ENCODE peak calls at places on chromosomes 11 and 22, in seven cellular contexts. M is Caco-2, W is HepG2, R is heart right ventricle, U is ovary, B is spleen, Q is upper lobe of right lung. I is an unnamed sample.

GRCh38 chr11:117255966-117256365 is 23.5 kb downstream of the RNF214 start:
- DNase-seq in M (no peak), W (no peak), R (no peak), U (no peak), B (no peak), Q (no peak), I (no peak)

GRCh38 chr22:29914991-29915390 is 32.0 kb downstream of the MTMR3 start:
- DNase-seq in M (no peak), W (no peak), R (no peak), U (no peak), B (no peak), Q (no peak), I (no peak)

GRCh38 chr11:65743928-65744698 is 23.5 kb upstream of the RNASEH2C start:
- DNase-seq in M (peak; percentile 70), W (peak; percentile 82), R (no peak), U (no peak), B (no peak), Q (no peak), I (peak; percentile 52)

GRCh38 chr11:121755191-121755590 is 302.4 kb upstream of the SORL1-AS1 start:
- DNase-seq in M (no peak), W (no peak), R (no peak), U (no peak), B (no peak), Q (no peak), I (peak; percentile 25)

GRCh38 chr11:79265756-79266322 is 175.0 kb downstream of the TENM4 start:
- DNase-seq in M (no peak), W (no peak), R (no peak), U (no peak), B (no peak), Q (no peak), I (no peak)

GRCh38 chr11:115498354-115498753 is 5.9 kb downstream of the CADM1 start:
- DNase-seq in M (peak; percentile 50), W (no peak), R (no peak), U (no peak), B (no peak), Q (no peak), I (no peak)

GRCh38 chr11:128854801-128855200 is 12.3 kb downstream of the KCNJ1 start:
- DNase-seq in M (no peak), W (no peak), R (no peak), U (no peak), B (no peak), Q (no peak), I (no peak)

GRCh38 chr11:110379261-110379660 is 50.5 kb upstream of the FDX1 start:
- DNase-seq in M (peak; percentile 70), W (no peak), R (no peak), U (no peak), B (no peak), Q (no peak), I (no peak)

GRCh38 chr11:110507328-110507727 is 77.6 kb downstream of the FDX1 start:
- DNase-seq in M (no peak), W (no peak), R (no peak), U (no peak), B (no peak), Q (no peak), I (no peak)

GRCh38 chr11:11078344-11078743 is 220.5 kb upstream of the ZBED5 start:
- DNase-seq in M (no peak), W (no peak), R (no peak), U (no peak), B (no peak), Q (no peak), I (no peak)

GRCh38 chr11:3879967-3880542 is 24.6 kb downstream of the STIM1 start:
- DNase-seq in M (peak; percentile 61), W (peak; percentile 89), R (no peak), U (no peak), B (no peak), Q (no peak), I (no peak)

GRCh38 chr22:26448941-26449340 is 19.9 kb downstream of the ASPHD2 start:
- DNase-seq in M (no peak), W (no peak), R (no peak), U (no peak), B (no peak), Q (no peak), I (no peak)

GRCh38 chr22:39621826-39622225 is 51.3 kb downstream of the CACNA1I start:
- DNase-seq in M (no peak), W (no peak), R (no peak), U (no peak), B (no peak), Q (no peak), I (no peak)

GRCh38 chr11:28011813-28012212 is 96.1 kb downstream of the KIF18A start:
- DNase-seq in M (no peak), W (no peak), R (no peak), U (no peak), B (no peak), Q (no peak), I (no peak)

GRCh38 chr11:125451400-125452124 is 44.5 kb downstream of the FEZ1 start:
- DNase-seq in M (peak; percentile 41), W (no peak), R (peak; percentile 70), U (peak; percentile 63), B (no peak), Q (peak; percentile 71), I (peak; percentile 35)

DNA sequence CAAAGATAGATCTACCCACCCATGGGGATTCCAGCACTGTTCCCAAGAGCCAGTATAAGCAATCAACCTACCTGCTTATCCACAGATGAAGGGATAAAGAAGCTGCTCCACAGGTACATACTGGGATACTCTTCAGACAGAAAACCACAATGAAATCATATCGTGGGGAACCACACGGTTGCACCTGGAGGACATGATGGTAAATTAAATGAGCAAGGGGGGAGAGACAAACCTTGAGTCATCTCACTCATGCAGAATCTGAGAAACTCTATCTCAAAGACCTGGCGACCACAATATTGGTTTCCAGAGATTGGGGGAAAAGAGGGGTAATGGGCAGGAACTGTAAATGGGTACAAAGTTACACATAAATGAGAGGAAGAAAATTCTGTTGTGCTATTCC is 14.5 kb downstream of the RGL4 start:
- DNase-seq in M (no peak), W (no peak), R (no peak), U (no peak), B (no peak), Q (no peak), I (no peak)
- H3K36me3 ChIP-seq in M (no peaks in the 10 kb centered on the region), W (peaks cover 93% of the 10 kb centered on the region), R (no peaks in the 10 kb centered on the region), U (no peaks in the 10 kb centered on the region), B (peaks cover 100% of the 10 kb centered on the region), Q (peaks cover 97% of the 10 kb centered on the region), I (peaks cover 47% of the 10 kb centered on the region)

GRCh38 chr11:74017631-74018030 is 8.7 kb upstream of the UCP3 start:
- DNase-seq in M (no peak), W (no peak), R (no peak), U (no peak), B (no peak), Q (no peak), I (no peak)

GRCh38 chr11:74014880-74015279 is 6.0 kb upstream of the UCP3 start:
- DNase-seq in M (no peak), W (no peak), R (no peak), U (no peak), B (no peak), Q (no peak), I (no peak)

GRCh38 chr11:74018331-74019005 is 9.6 kb upstream of the UCP3 start:
- DNase-seq in M (no peak), W (peak; percentile 89), R (peak; percentile 93), U (peak; percentile 86), B (no peak), Q (peak; percentile 95), I (no peak)

GRCh38 chr11:74013141-74013540 is 4.3 kb upstream of the UCP3 start:
- DNase-seq in M (no peak), W (no peak), R (no peak), U (no peak), B (no peak), Q (no peak), I (no peak)

GRCh38 chr11:74015919-74016684 is 7.2 kb upstream of the UCP3 start:
- DNase-seq in M (no peak), W (no peak), R (no peak), U (no peak), B (no peak), Q (no peak), I (no peak)
- H3K4me1 ChIP-seq in M (peaks cover 23% of the 10 kb centered on the region), W (peaks cover 37% of the 10 kb centered on the region), R (peaks cover 31% of the 10 kb centered on the region), U (peaks cover 3% of the 10 kb centered on the region), B (peaks cover 51% of the 10 kb centered on the region), Q (peaks cover 36% of the 10 kb centered on the region), I (no peaks in the 10 kb centered on the region)

GRCh38 chr11:6488342-6488741 is 7.0 kb downstream of the TIMM10B start:
- DNase-seq in M (no peak), W (no peak), R (no peak), U (no peak), B (no peak), Q (no peak), I (no peak)

GRCh38 chr11:6488831-6489230 is 7.5 kb downstream of the TIMM10B start:
- DNase-seq in M (no peak), W (no peak), R (no peak), U (no peak), B (no peak), Q (no peak), I (no peak)

GRCh38 chr11:6485661-6486060 is 4.4 kb downstream of the TIMM10B start:
- DNase-seq in M (no peak), W (no peak), R (no peak), U (no peak), B (no peak), Q (no peak), I (no peak)

GRCh38 chr11:6486256-6486655 is 5.0 kb downstream of the TIMM10B start:
- DNase-seq in M (no peak), W (no peak), R (no peak), U (no peak), B (no peak), Q (no peak), I (no peak)

DNA sequence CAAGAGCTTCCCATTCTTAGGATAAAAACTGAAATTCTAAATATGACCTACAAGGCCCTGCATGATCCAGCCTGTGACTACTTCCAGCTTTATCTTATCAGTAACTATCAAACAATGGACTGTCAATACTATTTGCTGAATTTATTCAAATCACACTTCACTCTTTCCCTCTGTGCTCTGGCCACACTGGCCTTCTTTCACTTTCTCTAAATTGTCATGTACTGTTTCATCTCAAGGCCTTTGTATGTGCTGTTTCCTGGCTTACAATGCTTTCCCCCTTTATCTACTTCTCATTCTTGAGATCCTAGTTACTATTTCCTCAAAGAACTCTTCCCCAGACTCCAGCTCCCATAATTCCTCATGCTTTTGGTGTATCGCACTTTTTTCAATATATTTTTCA is 5.6 kb downstream of the TIMM10B start:
- DNase-seq in M (no peak), W (no peak), R (no peak), U (no peak), B (no peak), Q (no peak), I (no peak)
- H3K36me3 ChIP-seq in M (peaks cover 2% of the 10 kb centered on the region), W (peaks cover 27% of the 10 kb centered on the region), R (no peaks in the 10 kb centered on the region), U (no peaks in the 10 kb centered on the region), B (peaks cover 97% of the 10 kb centered on the region), Q (peaks cover 74% of the 10 kb centered on the region), I (peaks cover 55% of the 10 kb centered on the region)

GRCh38 chr11:95100856-95101507 is 11.3 kb downstream of the ENDOD1 start:
- DNase-seq in M (no peak), W (no peak), R (no peak), U (no peak), B (no peak), Q (no peak), I (peak; percentile 45)

GRCh38 chr11:95101935-95102334 is 12.3 kb downstream of the ENDOD1 start:
- DNase-seq in M (no peak), W (no peak), R (no peak), U (no peak), B (no peak), Q (no peak), I (no peak)

GRCh38 chr11:95098826-95099225 is 9.2 kb downstream of the ENDOD1 start:
- DNase-seq in M (no peak), W (no peak), R (no peak), U (no peak), B (no peak), Q (no peak), I (no peak)

GRCh38 chr11:95097209-95097608 is 7.6 kb downstream of the ENDOD1 start:
- DNase-seq in M (no peak), W (no peak), R (no peak), U (no peak), B (no peak), Q (no peak), I (no peak)

GRCh38 chr11:95100191-95100648 is 10.6 kb downstream of the ENDOD1 start:
- DNase-seq in M (no peak), W (no peak), R (no peak), U (no peak), B (no peak), Q (no peak), I (no peak)
- H3K4me1 ChIP-seq in M (no peaks in the 10 kb centered on the region), W (no peaks in the 10 kb centered on the region), R (peaks cover 11% of the 10 kb centered on the region), U (peaks cover 3% of the 10 kb centered on the region), B (peaks cover 30% of the 10 kb centered on the region), Q (no peaks in the 10 kb centered on the region), I (peaks cover 30% of the 10 kb centered on the region)

I was measured in SJCRH30.